ENCODE peak calls at places on chromosome 18, in five cellular contexts. One of them, this sample, is unnamed.

GRCh38 chr18:48468151-48468550 is 59.0 kb upstream of the ZBTB7C start:
- DNase-seq in IMR-90: no peak
- DNase-seq in endothelial cell: no peak
- DNase-seq in epithelial cell of proximal tubule: no peak
- DNase-seq in WTC11: no peak
- DNase-seq in this sample: no peak

GRCh38 chr18:4068552-4069158 is 386.5 kb downstream of the DLGAP1 start:
- DNase-seq in WTC11: peak
- DNase-seq in epithelial cell of proximal tubule: no peak
- DNase-seq in endothelial cell: peak
- DNase-seq in IMR-90: peak
- DNase-seq in this sample: peak

GRCh38 chr18:24212939-24213338 is 74.1 kb downstream of the CABYR start:
- DNase-seq in WTC11: no peak
- DNase-seq in IMR-90: peak
- DNase-seq in endothelial cell: no peak
- DNase-seq in epithelial cell of proximal tubule: peak
- DNase-seq in this sample: no peak

GRCh38 chr18:68489018-68489792 is 225.7 kb downstream of the TMX3 start:
- DNase-seq in epithelial cell of proximal tubule: no peak
- DNase-seq in WTC11: peak
- DNase-seq in endothelial cell: no peak
- DNase-seq in IMR-90: no peak
- DNase-seq in this sample: no peak

GRCh38 chr18:23933407-23933806 is 81.1 kb upstream of the TTC39C start:
- DNase-seq in WTC11: no peak
- DNase-seq in IMR-90: peak
- DNase-seq in epithelial cell of proximal tubule: no peak
- DNase-seq in endothelial cell: no peak
- DNase-seq in this sample: no peak

GRCh38 chr18:10875836-10876235 is 273.5 kb downstream of the PIEZO2 start:
- DNase-seq in epithelial cell of proximal tubule: no peak
- DNase-seq in WTC11: no peak
- DNase-seq in IMR-90: no peak
- DNase-seq in endothelial cell: no peak
- DNase-seq in this sample: no peak

GRCh38 chr18:55452123-55452611 is 135.8 kb downstream of the TCF4 start:
- DNase-seq in IMR-90: no peak
- DNase-seq in epithelial cell of proximal tubule: no peak
- DNase-seq in WTC11: no peak
- DNase-seq in endothelial cell: no peak
- DNase-seq in this sample: no peak

GRCh38 chr18:32770651-32771168 is 2.1 kb downstream of the KLHL14 start:
- DNase-seq in endothelial cell: no peak
- DNase-seq in IMR-90: no peak
- DNase-seq in epithelial cell of proximal tubule: no peak
- DNase-seq in WTC11: peak
- DNase-seq in this sample: no peak

GRCh38 chr18:68555935-68556334 is 159.0 kb downstream of the TMX3 start:
- DNase-seq in epithelial cell of proximal tubule: peak
- DNase-seq in endothelial cell: no peak
- DNase-seq in WTC11: no peak
- DNase-seq in IMR-90: peak
- DNase-seq in this sample: no peak

GRCh38 chr18:50614838-50615237 is 55.0 kb downstream of the MAPK4 start:
- DNase-seq in epithelial cell of proximal tubule: no peak
- DNase-seq in endothelial cell: no peak
- DNase-seq in WTC11: no peak
- DNase-seq in IMR-90: no peak
- DNase-seq in this sample: no peak

GRCh38 chr18:2657043-2657512 is 1.6 kb downstream of the SMCHD1 start:
- DNase-seq in epithelial cell of proximal tubule: no peak
- DNase-seq in IMR-90: no peak
- DNase-seq in WTC11: no peak
- DNase-seq in endothelial cell: no peak
- DNase-seq in this sample: no peak

GRCh38 chr18:60935046-60935445 is 398.2 kb upstream of the CDH20 start:
- DNase-seq in endothelial cell: no peak
- DNase-seq in WTC11: no peak
- DNase-seq in epithelial cell of proximal tubule: no peak
- DNase-seq in IMR-90: no peak
- DNase-seq in this sample: no peak

GRCh38 chr18:48619016-48619415 is 80.2 kb downstream of the CTIF start:
- DNase-seq in epithelial cell of proximal tubule: no peak
- DNase-seq in WTC11: no peak
- DNase-seq in endothelial cell: no peak
- DNase-seq in IMR-90: peak
- DNase-seq in this sample: no peak

GRCh38 chr18:44682181-44682870 is 1.6 kb downstream of the SETBP1 start:
- DNase-seq in epithelial cell of proximal tubule: no peak
- DNase-seq in IMR-90: no peak
- DNase-seq in endothelial cell: no peak
- DNase-seq in WTC11: peak
- DNase-seq in this sample: peak

GRCh38 chr18:50674307-50674706 is 114.4 kb downstream of the MAPK4 start:
- DNase-seq in epithelial cell of proximal tubule: no peak
- DNase-seq in WTC11: no peak
- DNase-seq in IMR-90: no peak
- DNase-seq in endothelial cell: no peak
- DNase-seq in this sample: no peak

GRCh38 chr18:76823574-76823973 is 1.2 kb downstream of the ZNF236 start:
- DNase-seq in epithelial cell of proximal tubule: no peak
- DNase-seq in endothelial cell: peak
- DNase-seq in IMR-90: peak
- DNase-seq in WTC11: peak
- DNase-seq in this sample: peak

GRCh38 chr18:39854291-39854690 is 2100.7 kb upstream of the PIK3C3 start:
- DNase-seq in endothelial cell: no peak
- DNase-seq in IMR-90: no peak
- DNase-seq in WTC11: no peak
- DNase-seq in epithelial cell of proximal tubule: no peak
- DNase-seq in this sample: no peak

GRCh38 chr18:13878858-13879257 is 36.5 kb downstream of the MC2R start:
- DNase-seq in endothelial cell: no peak
- DNase-seq in WTC11: no peak
- DNase-seq in IMR-90: no peak
- DNase-seq in epithelial cell of proximal tubule: no peak
- DNase-seq in this sample: no peak

GRCh38 chr18:25814841-25815458 is 275.5 kb downstream of the SS18 start:
- DNase-seq in WTC11: no peak
- DNase-seq in epithelial cell of proximal tubule: no peak
- DNase-seq in endothelial cell: no peak
- DNase-seq in IMR-90: no peak
- DNase-seq in this sample: peak

GRCh38 chr18:10336749-10337148 is 117.7 kb upstream of the APCDD1 start:
- DNase-seq in WTC11: no peak
- DNase-seq in epithelial cell of proximal tubule: no peak
- DNase-seq in IMR-90: no peak
- DNase-seq in endothelial cell: no peak
- DNase-seq in this sample: no peak

GRCh38 chr18:59988098-59988706 is 88.4 kb downstream of the PMAIP1 start:
- DNase-seq in IMR-90: peak
- DNase-seq in endothelial cell: peak
- DNase-seq in WTC11: peak
- DNase-seq in epithelial cell of proximal tubule: peak
- DNase-seq in this sample: peak

GRCh38 chr18:78561757-78562445 is 417.7 kb upstream of the SALL3 start:
- DNase-seq in WTC11: no peak
- DNase-seq in endothelial cell: no peak
- DNase-seq in IMR-90: no peak
- DNase-seq in epithelial cell of proximal tubule: no peak
- DNase-seq in this sample: no peak

GRCh38 chr18:25727281-25727680 is 363.1 kb downstream of the SS18 start:
- DNase-seq in endothelial cell: no peak
- DNase-seq in IMR-90: peak
- DNase-seq in WTC11: no peak
- DNase-seq in epithelial cell of proximal tubule: no peak
- DNase-seq in this sample: no peak

GRCh38 chr18:903703-904102 is 968 bp upstream of the ADCYAP1 start:
- DNase-seq in IMR-90: peak
- DNase-seq in WTC11: peak
- DNase-seq in epithelial cell of proximal tubule: no peak
- DNase-seq in endothelial cell: peak
- DNase-seq in this sample: no peak

GRCh38 chr18:31506024-31506742 is 8.2 kb downstream of the DSG2 start:
- DNase-seq in WTC11: no peak
- DNase-seq in endothelial cell: no peak
- DNase-seq in epithelial cell of proximal tubule: no peak
- DNase-seq in IMR-90: peak
- DNase-seq in this sample: no peak

GRCh38 chr18:49752095-49752457 is 61.3 kb downstream of the ACAA2 start:
- DNase-seq in IMR-90: no peak
- DNase-seq in epithelial cell of proximal tubule: no peak
- DNase-seq in WTC11: no peak
- DNase-seq in endothelial cell: no peak
- DNase-seq in this sample: no peak

GRCh38 chr18:58180738-58181353 is 136.8 kb downstream of the NEDD4L start:
- DNase-seq in WTC11: peak
- DNase-seq in endothelial cell: peak
- DNase-seq in IMR-90: peak
- DNase-seq in epithelial cell of proximal tubule: no peak
- DNase-seq in this sample: peak

GRCh38 chr18:9516437-9517064 is 41.2 kb downstream of the RALBP1 start:
- DNase-seq in endothelial cell: no peak
- DNase-seq in WTC11: no peak
- DNase-seq in epithelial cell of proximal tubule: no peak
- DNase-seq in IMR-90: peak
- DNase-seq in this sample: peak

GRCh38 chr18:77046409-77046808 is 86.2 kb downstream of the MBP start:
- DNase-seq in endothelial cell: no peak
- DNase-seq in epithelial cell of proximal tubule: no peak
- DNase-seq in WTC11: no peak
- DNase-seq in IMR-90: no peak
- DNase-seq in this sample: no peak

GRCh38 chr18:37364237-37364636 is 201.4 kb downstream of the CELF4 start:
- DNase-seq in WTC11: no peak
- DNase-seq in epithelial cell of proximal tubule: no peak
- DNase-seq in endothelial cell: no peak
- DNase-seq in IMR-90: no peak
- DNase-seq in this sample: no peak

GRCh38 chr18:56841836-56842235 is 190.7 kb downstream of the WDR7 start:
- DNase-seq in endothelial cell: no peak
- DNase-seq in IMR-90: no peak
- DNase-seq in WTC11: no peak
- DNase-seq in epithelial cell of proximal tubule: no peak
- DNase-seq in this sample: no peak

GRCh38 chr18:5297582-5297981 is 2.1 kb upstream of the ZBTB14 start:
- DNase-seq in WTC11: no peak
- DNase-seq in epithelial cell of proximal tubule: no peak
- DNase-seq in IMR-90: no peak
- DNase-seq in endothelial cell: no peak
- DNase-seq in this sample: no peak

GRCh38 chr18:45081579-45082181 is 401.0 kb downstream of the SETBP1 start:
- DNase-seq in IMR-90: no peak
- DNase-seq in WTC11: no peak
- DNase-seq in endothelial cell: no peak
- DNase-seq in epithelial cell of proximal tubule: no peak
- DNase-seq in this sample: no peak

GRCh38 chr18:34809697-34810096 is 99.6 kb downstream of the DTNA start:
- DNase-seq in IMR-90: peak
- DNase-seq in epithelial cell of proximal tubule: no peak
- DNase-seq in endothelial cell: peak
- DNase-seq in WTC11: peak
- DNase-seq in this sample: no peak
- TF ChIP-seq CTCF in IMR-90: peak
- TF ChIP-seq CTCF in epithelial cell of proximal tubule: peak
- TF ChIP-seq CTCF in endothelial cell: peak
- TF ChIP-seq CTCF in WTC11: peak
- TF ChIP-seq CTCF in this sample: no peak

DNA sequence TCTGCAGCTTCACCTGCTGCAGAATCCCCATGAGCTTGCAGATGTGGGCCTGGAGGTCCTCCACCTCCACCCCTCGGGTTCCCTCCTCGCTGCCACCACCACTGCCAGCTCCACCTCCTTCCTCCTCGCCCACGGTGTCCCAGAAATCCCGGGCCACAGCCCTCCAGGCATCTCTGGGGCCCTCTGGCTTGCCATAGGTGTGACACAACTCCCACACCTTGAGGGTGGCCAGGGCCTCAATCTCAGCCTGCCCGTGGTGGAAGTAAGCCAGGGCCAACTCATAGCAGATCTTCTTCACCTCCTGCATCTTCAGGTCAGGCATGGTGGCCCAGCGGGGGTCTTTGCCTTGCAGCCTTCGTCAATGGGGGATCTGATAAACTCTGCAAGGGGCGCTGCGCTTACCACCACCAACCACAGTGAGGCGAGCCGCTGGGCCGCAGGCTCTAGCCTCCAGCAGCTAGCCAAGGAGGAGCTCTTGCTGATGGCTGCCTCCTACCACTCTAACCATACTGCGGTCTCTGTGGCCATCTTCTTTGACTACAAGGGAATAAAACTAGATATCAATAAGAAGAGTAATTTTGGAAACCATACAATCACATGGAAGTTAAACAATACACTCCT is 36.1 kb upstream of the ANKRD62 start:
- DNase-seq in endothelial cell: no peak
- DNase-seq in epithelial cell of proximal tubule: no peak
- DNase-seq in WTC11: peak
- DNase-seq in IMR-90: no peak
- DNase-seq in this sample: no peak
- TF ChIP-seq CTCF in endothelial cell: peak
- TF ChIP-seq CTCF in epithelial cell of proximal tubule: no peak
- TF ChIP-seq CTCF in WTC11: peak
- TF ChIP-seq CTCF in IMR-90: no peak
- TF ChIP-seq CTCF in this sample: no peak

DNA sequence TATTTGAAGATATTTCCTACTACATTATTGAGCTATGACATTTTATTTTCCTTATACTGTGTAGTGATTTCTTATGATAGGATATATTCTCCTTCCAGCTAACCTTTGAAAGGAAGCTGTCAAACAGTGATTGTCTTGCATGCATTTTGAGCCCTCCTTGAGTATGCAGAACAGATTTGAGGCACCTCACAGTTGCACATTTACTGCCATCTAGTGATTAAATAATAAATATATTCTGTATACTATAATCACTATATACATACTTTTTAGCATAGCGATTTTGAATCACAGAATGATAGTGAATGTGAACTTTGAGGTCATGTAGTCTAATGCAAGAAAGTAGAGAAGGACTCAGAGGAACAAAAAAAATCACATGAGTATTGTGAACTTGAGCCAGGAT is 268.4 kb upstream of the CDH19 start:
- DNase-seq in WTC11: no peak
- DNase-seq in epithelial cell of proximal tubule: no peak
- DNase-seq in IMR-90: no peak
- DNase-seq in endothelial cell: no peak
- DNase-seq in this sample: no peak
- TF ChIP-seq CTCF in WTC11: no peak
- TF ChIP-seq CTCF in epithelial cell of proximal tubule: peak
- TF ChIP-seq CTCF in IMR-90: no peak
- TF ChIP-seq CTCF in endothelial cell: no peak
- TF ChIP-seq CTCF in this sample: no peak

DNA sequence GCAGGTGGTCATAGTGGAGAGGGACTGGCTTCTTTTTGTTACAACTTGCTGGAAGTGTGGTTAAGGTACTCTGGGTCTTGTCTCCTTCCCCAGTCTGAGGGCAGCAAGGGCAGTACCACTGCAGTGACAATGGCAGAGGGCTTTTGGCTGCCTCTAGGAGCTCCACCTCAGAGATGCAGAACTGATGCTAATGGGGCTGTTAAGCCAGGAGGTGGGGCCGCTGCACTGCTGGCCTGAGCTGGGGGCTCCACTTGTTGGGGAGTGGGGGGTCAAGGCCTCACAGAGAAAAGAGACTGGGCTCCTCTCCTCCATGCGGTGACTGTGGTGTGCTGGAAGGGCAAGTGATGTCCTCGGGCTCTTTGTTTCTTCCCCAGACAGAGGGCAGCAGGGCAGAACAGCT is 135.7 kb downstream of the DSEL start:
- DNase-seq in endothelial cell: no peak
- DNase-seq in WTC11: peak
- DNase-seq in epithelial cell of proximal tubule: no peak
- DNase-seq in IMR-90: no peak
- DNase-seq in this sample: no peak
- TF ChIP-seq CTCF in endothelial cell: no peak
- TF ChIP-seq CTCF in WTC11: no peak
- TF ChIP-seq CTCF in epithelial cell of proximal tubule: no peak
- TF ChIP-seq CTCF in IMR-90: no peak
- TF ChIP-seq CTCF in this sample: no peak

This sample was measured in GM10248.